ENCODE peak calls at places on chromosomes 3 and 15, in seven cellular contexts. T is cardiac muscle cell, Z is chondrocyte, D is HCT116, H is HFFc6, S is GM20000, F is GM10248. U is an unnamed sample.

GRCh38 chr15:49135893-49136292 is 19.5 kb downstream of the COPS2 start:
- DNase-seq in T (no peak), Z (no peak), D (no peak), H (peak), S (no peak), F (no peak), U (no peak)

GRCh38 chr3:183149915-183150825 is 12.4 kb downstream of the LAMP3 start:
- DNase-seq in T (no peak), Z (no peak), D (no peak), H (no peak), S (no peak), F (no peak), U (peak)

GRCh38 chr3:86948840-86949239 is 42.1 kb downstream of the VGLL3 start:
- DNase-seq in T (no peak), Z (no peak), D (no peak), H (peak), S (no peak), F (no peak), U (no peak)

GRCh38 chr3:51721062-51721745 is 14.3 kb downstream of the GRM2 start:
- DNase-seq in T (no peak), Z (peak), D (no peak), H (no peak), S (no peak), F (no peak), U (no peak)

GRCh38 chr3:70550723-70551319 is 238.4 kb upstream of the MDFIC2 start:
- DNase-seq in T (peak), Z (no peak), D (no peak), H (peak), S (no peak), F (peak), U (peak)

GRCh38 chr15:26352406-26352805 is 420.5 kb downstream of the GABRB3 start:
- DNase-seq in T (no peak), Z (no peak), D (no peak), H (no peak), S (no peak), F (no peak), U (no peak)

GRCh38 chr3:107928084-107928445 is 162.8 kb downstream of the CD47 start:
- DNase-seq in T (peak), Z (no peak), D (no peak), H (peak), S (peak), F (no peak), U (no peak)

GRCh38 chr3:9884555-9885165 is 4.6 kb upstream of the CIDEC start:
- DNase-seq in T (no peak), Z (no peak), D (peak), H (peak), S (no peak), F (no peak), U (peak)

GRCh38 chr15:92648190-92648875 is 7.2 kb downstream of the FAM174B start:
- DNase-seq in T (no peak), Z (no peak), D (no peak), H (no peak), S (no peak), F (no peak), U (no peak)

GRCh38 chr3:182740710-182741109 is 52.6 kb upstream of the ATP11B start:
- DNase-seq in T (no peak), Z (no peak), D (peak), H (no peak), S (no peak), F (no peak), U (peak)

GRCh38 chr3:134363381-134363755 is 10.9 kb downstream of the AMOTL2 start:
- DNase-seq in T (peak), Z (peak), D (no peak), H (peak), S (no peak), F (no peak), U (no peak)

GRCh38 chr3:58562498-58562897 is 14.7 kb downstream of the FAM107A start:
- DNase-seq in T (no peak), Z (peak), D (no peak), H (no peak), S (no peak), F (no peak), U (no peak)

DNA sequence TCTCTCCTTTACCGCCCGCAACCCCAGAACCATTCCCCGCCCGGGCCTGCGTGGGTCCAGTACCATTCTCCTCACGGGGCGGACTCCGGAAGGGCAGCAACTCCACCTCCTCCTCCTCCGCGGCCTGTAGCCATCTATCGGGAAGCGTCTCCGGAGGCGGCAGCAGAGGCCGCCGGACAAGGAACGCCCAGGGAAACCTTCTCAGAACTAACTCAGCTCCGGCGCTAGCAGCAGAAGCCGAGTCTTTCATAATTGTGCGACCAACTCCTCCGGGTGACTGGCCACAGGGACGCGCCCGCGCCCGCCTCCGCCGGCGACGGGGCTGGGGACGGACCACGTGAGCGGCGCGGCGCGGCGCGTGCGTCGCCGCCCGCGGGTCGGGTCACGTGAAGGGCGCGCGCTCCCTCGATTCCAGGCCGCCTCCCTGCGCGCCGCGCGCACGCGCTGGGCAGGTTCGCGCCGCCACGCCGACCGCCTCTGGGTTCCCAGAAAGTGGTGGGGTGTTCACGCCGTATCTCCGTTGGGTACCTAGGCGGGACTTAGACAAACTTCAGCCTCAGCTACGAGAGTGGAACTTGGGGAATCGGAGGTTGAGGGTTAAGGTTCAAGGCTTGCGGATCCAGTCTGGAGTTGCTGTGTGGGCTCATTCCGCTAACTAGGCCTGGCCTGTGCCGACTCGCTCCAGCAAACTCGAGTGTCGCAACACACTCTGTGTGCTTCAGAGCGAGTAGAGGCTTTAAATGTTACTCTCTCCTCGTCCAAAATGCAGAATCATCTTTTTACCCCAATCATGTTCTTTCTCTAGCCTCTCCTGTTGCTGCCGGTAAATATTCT is at the start of gene TRPM7:
- DNase-seq in T (peak), Z (peak), D (peak), H (peak), S (peak), F (peak), U (peak)
- TF ChIP-seq CTCF in T (peak), Z (peak), D (no peak), H (no peak), S (no peak), F (no peak), U (no peak)

GRCh38 chr3:151976211-151977050 is 103.0 kb downstream of the SUCNR1 start:
- DNase-seq in T (no peak), Z (no peak), D (peak), H (peak), S (no peak), F (no peak), U (peak)

GRCh38 chr3:151974067-151974466 is 100.6 kb downstream of the SUCNR1 start:
- DNase-seq in T (no peak), Z (no peak), D (no peak), H (peak), S (no peak), F (no peak), U (no peak)

GRCh38 chr3:151983538-151983937 is 110.1 kb downstream of the SUCNR1 start:
- DNase-seq in T (no peak), Z (no peak), D (no peak), H (no peak), S (no peak), F (no peak), U (no peak)

GRCh38 chr3:151985787-151986430 is 112.5 kb downstream of the SUCNR1 start:
- DNase-seq in T (no peak), Z (no peak), D (no peak), H (no peak), S (no peak), F (no peak), U (no peak)

GRCh38 chr3:151979914-151980313 is 106.5 kb downstream of the SUCNR1 start:
- DNase-seq in T (no peak), Z (no peak), D (no peak), H (no peak), S (no peak), F (no peak), U (no peak)
- TF ChIP-seq CTCF in T (no peak), Z (no peak), D (no peak), H (no peak), S (no peak), F (no peak), U (no peak)

GRCh38 chr15:35195649-35196048 is 110.6 kb upstream of the NANOGP8 start:
- DNase-seq in T (no peak), Z (no peak), D (no peak), H (no peak), S (no peak), F (no peak), U (no peak)
- TF ChIP-seq CTCF in T (no peak), Z (no peak), D (no peak), H (no peak), S (no peak), F (no peak), U (no peak)

DNA sequence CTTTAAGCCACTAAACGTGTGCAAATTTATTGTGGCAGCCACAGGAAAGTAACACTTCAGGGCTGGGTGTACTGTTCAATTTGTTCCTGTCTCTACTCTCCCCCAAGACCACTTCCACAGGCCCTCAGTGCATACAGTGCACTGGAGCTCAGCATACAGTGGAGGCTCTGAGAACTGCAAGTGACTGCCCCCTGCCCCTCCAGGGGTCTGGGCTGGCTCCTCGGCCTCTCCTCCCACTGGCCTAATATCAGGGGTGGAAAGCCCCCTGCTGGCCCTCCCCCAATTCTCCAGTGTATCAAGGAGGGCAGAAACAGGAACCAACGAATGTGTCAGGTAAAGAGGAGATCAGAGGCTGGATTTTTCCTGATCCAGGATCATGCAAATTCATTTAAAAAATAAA is 19.9 kb upstream of the HEG1 start:
- DNase-seq in T (peak), Z (no peak), D (no peak), H (no peak), S (no peak), F (no peak), U (no peak)
- TF ChIP-seq CTCF in T (no peak), Z (no peak), D (no peak), H (no peak), S (no peak), F (no peak), U (no peak)

GRCh38 chr3:191220908-191221307 is 21.9 kb downstream of the OSTN start:
- DNase-seq in T (no peak), Z (no peak), D (peak), H (no peak), S (no peak), F (no peak), U (no peak)
- TF ChIP-seq CTCF in T (peak), Z (peak), D (peak), H (no peak), S (no peak), F (no peak), U (no peak)

DNA sequence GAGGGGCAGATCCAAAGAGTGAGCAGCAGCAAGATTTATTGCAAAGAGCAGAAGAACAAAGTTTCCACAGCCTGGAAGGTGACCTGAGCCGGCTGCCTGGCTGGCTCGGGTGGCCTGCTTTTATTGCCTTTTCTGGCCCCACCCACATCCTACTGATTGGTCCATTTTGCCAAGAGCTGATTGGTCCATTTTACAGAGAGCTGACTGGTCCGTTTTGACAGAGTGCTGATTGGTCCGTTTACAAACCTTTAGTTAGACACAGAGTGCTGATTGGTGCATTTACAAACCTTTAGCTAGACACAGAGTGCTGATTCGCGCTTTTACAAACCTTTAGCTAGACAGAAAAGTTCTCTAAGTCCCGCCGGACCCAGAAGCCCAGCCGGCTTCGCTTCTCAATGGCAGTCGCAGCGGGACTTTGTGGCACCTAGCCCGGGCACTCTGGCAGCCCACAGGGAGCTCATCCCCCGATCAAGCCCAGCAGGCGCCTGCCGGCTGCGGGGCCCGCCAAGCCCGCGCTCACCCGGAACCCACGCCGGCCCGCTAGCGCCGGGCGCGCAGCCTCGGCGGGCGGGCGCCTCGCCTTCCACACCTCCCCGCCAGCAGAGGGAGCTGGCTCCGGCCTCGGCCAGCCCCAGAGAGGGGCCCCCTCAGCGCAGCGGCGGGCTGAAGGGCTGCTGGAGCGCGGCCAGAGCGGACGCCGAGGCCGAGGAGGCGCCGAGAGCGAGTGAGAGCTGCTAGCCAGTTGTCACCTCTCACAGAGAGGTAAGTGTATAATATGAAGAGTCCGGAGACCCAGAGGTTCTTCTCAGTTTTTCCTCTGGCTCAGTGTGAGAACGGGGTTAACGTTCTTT is 339.2 kb downstream of the CHL1 start:
- DNase-seq in T (peak), Z (peak), D (no peak), H (no peak), S (no peak), F (no peak), U (no peak)
- TF ChIP-seq CTCF in T (no peak), Z (no peak), D (no peak), H (no peak), S (no peak), F (no peak), U (no peak)

DNA sequence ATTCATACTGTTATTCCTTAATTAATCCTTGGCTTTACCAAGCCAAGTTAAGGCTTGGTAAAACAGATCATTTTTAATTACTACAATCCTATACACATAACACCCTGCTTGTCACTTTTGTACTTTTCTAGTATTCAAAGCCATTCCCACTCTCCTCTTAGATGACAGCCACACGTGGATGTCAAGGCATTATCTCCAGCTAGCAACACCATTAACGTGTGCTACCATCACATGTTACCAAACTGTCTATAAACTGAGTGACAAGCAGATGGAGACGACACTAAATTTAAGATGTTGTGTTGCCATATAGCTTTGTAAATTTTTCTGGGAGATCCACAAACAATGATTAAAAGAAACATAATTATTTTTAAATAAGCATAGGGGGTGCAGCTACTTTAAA is 103.7 kb downstream of the UACA start:
- DNase-seq in T (no peak), Z (no peak), D (no peak), H (no peak), S (no peak), F (no peak), U (no peak)
- TF ChIP-seq CTCF in T (no peak), Z (no peak), D (no peak), H (no peak), S (no peak), F (no peak), U (no peak)